ENCODE peak calls at places on chromosomes 16 and 17, in four cellular contexts. T is OCI-LY7, A is prostate gland, O is astrocyte of the cerebellum. D is an unnamed sample.

GRCh38 chr17:30942311-30943079 is 20.8 kb downstream of the ADAP2 start:
- DNase-seq in T (no peak), A (no peak), O (no peak), D (no peak)

GRCh38 chr16:68563631-68564366 is 24.7 kb downstream of the ZFP90 start:
- DNase-seq in T (no peak), A (no peak), O (no peak), D (no peak)

GRCh38 chr16:87330257-87330624 is 13.0 kb upstream of the C16orf95 start:
- DNase-seq in T (no peak), A (no peak), O (no peak), D (no peak)

GRCh38 chr17:54933921-54934320 is 33.3 kb downstream of the TOM1L1 start:
- DNase-seq in A (no peak), T (no peak), O (no peak), D (no peak)

GRCh38 chr17:44219636-44220210 is at the start of gene UBTF:
- DNase-seq in A (peak; percentile 59), O (no peak), T (peak; percentile 87), D (peak; percentile 80)

GRCh38 chr17:40582328-40582901 is 17.1 kb upstream of the CCR7 start:
- DNase-seq in O (no peak), A (peak; percentile 83), T (peak; percentile 91), D (peak; percentile 98)

GRCh38 chr16:2386990-2387389 is 42.3 kb upstream of the CCNF start:
- DNase-seq in A (no peak), T (no peak), O (no peak), D (no peak)

GRCh38 chr17:64348666-64349065 is 42.0 kb downstream of the PECAM1 start:
- DNase-seq in T (no peak), O (no peak), A (no peak), D (no peak)

GRCh38 chr16:77888786-77889185 is 100.4 kb downstream of the VAT1L start:
- DNase-seq in O (no peak), A (no peak), T (no peak), D (no peak)

GRCh38 chr16:21713549-21714368 is 50.0 kb downstream of the OTOA start:
- DNase-seq in O (no peak), A (no peak), T (no peak), D (no peak)

GRCh38 chr17:78879679-78880186 is 23.3 kb downstream of the CEP295NL start:
- DNase-seq in A (no peak), T (no peak), O (peak; percentile 56), D (no peak)

GRCh38 chr17:47735536-47736011 is 2.5 kb downstream of the TBX21 start:
- DNase-seq in A (no peak), T (no peak), O (no peak), D (peak; percentile 80)

GRCh38 chr17:45048795-45049563 is 2.5 kb downstream of the DCAKD start:
- DNase-seq in O (no peak), T (peak; percentile 19), A (no peak), D (no peak)

GRCh38 chr17:48149174-48150106 is 41.9 kb downstream of the SNX11 start:
- DNase-seq in O (no peak), T (peak; percentile 8), A (no peak), D (no peak)

GRCh38 chr16:2257726-2258125 is 6.3 kb upstream of the ECI1 start:
- DNase-seq in A (no peak), O (no peak), T (no peak), D (no peak)

GRCh38 chr17:4509402-4509801 is 10.7 kb downstream of the SPNS2 start:
- DNase-seq in A (no peak), T (peak; percentile 39), O (peak; percentile 19), D (peak; percentile 62)

GRCh38 chr16:19062706-19063105 is 4.7 kb upstream of the COQ7 start:
- DNase-seq in O (no peak), A (no peak), T (no peak), D (no peak)

GRCh38 chr16:1265826-1266225 is 10.0 kb downstream of the TPSD1 start:
- DNase-seq in O (no peak), T (no peak), A (no peak), D (no peak)

GRCh38 chr16:72878301-72879269 is 169.3 kb downstream of the ZFHX3 start:
- DNase-seq in O (no peak), A (no peak), T (no peak), D (no peak)

GRCh38 chr17:20073056-20073979 is 64.2 kb downstream of the SPECC1 start:
- DNase-seq in O (no peak), T (no peak), A (no peak), D (peak; percentile 62)

GRCh38 chr17:30278032-30278431 is 13.7 kb downstream of the BLMH start:
- DNase-seq in A (no peak), O (no peak), T (peak; percentile 43), D (peak; percentile 42)

GRCh38 chr17:2025622-2026309 is 632 bp upstream of the RTN4RL1 start:
- DNase-seq in O (no peak), A (peak; percentile 84), T (no peak), D (no peak)

GRCh38 chr17:73203788-73204479 is 11.1 kb downstream of the COG1 start:
- DNase-seq in T (no peak), A (no peak), O (no peak), D (no peak)

GRCh38 chr17:78343433-78344201 is 16.3 kb downstream of the SOCS3 start:
- DNase-seq in T (peak; percentile 79), A (no peak), O (no peak), D (peak; percentile 81)

GRCh38 chr16:21126518-21126917 is 24.1 kb downstream of the DNAH3 start:
- DNase-seq in T (no peak), O (no peak), A (no peak), D (no peak)

GRCh38 chr17:72977768-72978417 is 114.6 kb downstream of the SLC39A11 start:
- DNase-seq in T (no peak), A (no peak), O (peak; percentile 4), D (peak; percentile 36)

GRCh38 chr17:40178021-40178601 is 841 bp downstream of the RAPGEFL1 start:
- DNase-seq in A (no peak), O (no peak), T (no peak), D (no peak)

GRCh38 chr17:692116-692515 is 22.5 kb downstream of the VPS53 start:
- DNase-seq in A (no peak), T (no peak), O (peak; percentile 66), D (no peak)

GRCh38 chr17:76039121-76039520 is 12.0 kb upstream of the EVPL start:
- DNase-seq in A (no peak), T (no peak), O (no peak), D (no peak)

GRCh38 chr16:83215417-83216001 is 588.7 kb downstream of the CDH13 start:
- DNase-seq in A (no peak), O (peak; percentile 9), T (peak; percentile 75), D (peak; percentile 59)

GRCh38 chr17:50871898-50872297 is 5.7 kb upstream of the TOB1 start:
- DNase-seq in T (no peak), A (no peak), O (no peak), D (no peak)

GRCh38 chr17:81397314-81398169 is 2.3 kb downstream of the BAHCC1 start:
- DNase-seq in O (no peak), A (no peak), T (no peak), D (no peak)

GRCh38 chr16:28180660-28181556 is 30.9 kb downstream of the XPO6 start:
- DNase-seq in T (no peak), A (no peak), O (no peak), D (peak; percentile 60)

GRCh38 chr16:81798311-81799137 is 19.4 kb downstream of the PLCG2 start:
- DNase-seq in O (no peak), T (peak; percentile 96), A (no peak), D (peak; percentile 95)

GRCh38 chr16:1613728-1614225 is 1.6 kb downstream of the CRAMP1 start:
- DNase-seq in T (peak; percentile 20), A (peak; percentile 10), O (no peak), D (no peak)

GRCh38 chr17:68019675-68020450 is 15.7 kb upstream of the KPNA2 start:
- DNase-seq in A (peak; percentile 94), O (peak; percentile 85), T (peak; percentile 99), D (peak; percentile 98)
- TF ChIP-seq CTCF in A (peak; percentile 39), O (peak; percentile 42), T (peak; percentile 68), D (peak; percentile 55)

DNA sequence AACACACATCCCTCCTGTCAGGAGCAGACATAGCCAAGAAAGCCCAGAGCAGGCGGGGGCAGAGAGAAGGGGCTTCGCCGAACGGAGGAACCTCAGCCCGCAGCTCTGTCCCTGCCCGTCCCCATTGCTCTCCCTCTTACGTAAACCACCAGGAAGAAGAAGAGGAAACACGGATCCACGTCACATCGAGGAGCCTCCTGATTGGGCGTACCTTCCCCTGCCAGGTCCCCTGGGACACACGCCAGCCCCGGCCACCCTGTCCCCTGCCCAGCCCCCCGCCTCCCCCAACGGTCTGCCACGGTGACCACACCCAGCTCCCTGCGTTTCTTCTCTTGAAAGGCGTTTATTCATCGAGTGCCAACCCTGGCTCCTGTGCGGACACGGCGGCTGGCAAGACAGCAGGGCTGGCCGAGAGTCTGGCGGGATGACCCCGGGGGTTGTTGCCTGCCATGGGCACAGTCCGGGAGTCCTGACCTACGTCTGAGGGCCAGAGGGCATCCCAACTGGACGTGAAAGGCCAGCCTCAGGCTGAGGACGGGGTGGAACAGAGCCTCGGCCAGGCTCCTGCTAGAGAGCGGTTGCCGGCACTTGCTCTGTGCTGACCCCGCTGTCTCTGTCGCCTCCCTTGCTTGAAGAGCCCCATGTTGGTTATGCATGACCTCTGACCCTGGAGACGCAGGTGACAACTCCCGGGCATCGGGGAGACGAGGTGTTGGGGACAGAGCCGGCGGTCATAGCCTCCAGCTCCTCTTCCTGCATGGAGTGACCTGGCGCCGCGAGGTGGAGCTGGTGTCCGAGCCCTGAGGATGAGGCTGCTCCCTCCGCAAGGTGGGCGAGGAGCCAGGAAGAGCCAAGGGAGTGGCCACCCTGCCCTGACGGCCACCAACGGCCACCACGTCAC is 40.6 kb upstream of the ACSF3 start:
- DNase-seq in A (peak; percentile 79), O (no peak), T (no peak), D (no peak)
- H3K4me3 ChIP-seq in A (peak overlapping the region; percentile 32), O (peak overlapping the region; percentile 23), T (no peak overlapping the region), D (no peak overlapping the region)

GRCh38 chr17:38918129-38918913 is 7.1 kb upstream of the LASP1NB start:
- DNase-seq in T (no peak), O (no peak), A (no peak), D (no peak)
- TF ChIP-seq CTCF in T (peak; percentile 31), O (no peak), A (no peak), D (no peak)

DNA sequence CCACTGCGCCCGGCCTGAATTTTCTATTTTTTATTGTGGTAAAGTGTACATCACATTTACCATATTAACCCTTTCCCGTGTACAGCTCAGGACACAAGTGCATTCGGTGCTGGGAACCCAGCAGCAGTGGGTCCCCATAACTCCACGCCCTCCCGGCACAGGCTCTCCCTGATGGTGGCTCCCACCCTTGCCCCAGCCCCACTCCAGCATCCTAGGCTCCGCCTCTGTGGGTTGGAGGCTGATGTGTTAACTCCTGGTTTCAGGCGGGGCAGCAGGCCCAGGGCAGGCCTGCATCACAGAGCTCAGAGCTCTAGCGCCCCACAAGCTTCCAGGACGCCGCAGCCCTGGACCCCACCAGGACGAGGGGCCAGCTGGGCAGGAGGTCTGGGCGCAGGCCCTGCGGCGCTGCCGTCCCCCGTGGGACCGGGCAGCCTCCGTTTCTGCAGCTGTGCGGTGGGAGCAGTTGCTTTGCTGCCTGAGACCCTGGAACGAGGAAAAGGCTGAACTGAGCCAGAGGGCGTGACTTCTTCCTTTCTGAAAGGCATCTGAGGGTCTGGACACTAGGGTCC is 19.6 kb downstream of the ZFPM1 start:
- DNase-seq in A (no peak), T (no peak), O (no peak), D (no peak)
- H3K4me3 ChIP-seq in A (no peak overlapping the region), T (no peak overlapping the region), O (no peak overlapping the region), D (no peak overlapping the region)